ENCODE peak calls at places on chromosomes 2 and 18, in five cellular contexts. K, C, B, D and R are unnamed samples. For H3K4me1, the result is how much of the 10 kb centered on the place peaks cover.

GRCh38 chr18:78156466-78156865 is 823.2 kb upstream of the SALL3 start:
- DNase-seq in K (no peak), C (no peak), D (no peak), B (no peak), R (no peak)

GRCh38 chr2:121338281-121338680 is 53.3 kb upstream of the TFCP2L1 start:
- DNase-seq in D (no peak), B (peak), C (no peak), K (no peak), R (no peak)

GRCh38 chr2:205680067-205680466 is 2.2 kb upstream of the NRP2 start:
- DNase-seq in D (peak), K (no peak), B (peak), C (peak), R (peak)

GRCh38 chr2:223513771-223514455 is 88.2 kb downstream of the SCG2 start:
- DNase-seq in K (no peak), D (no peak), B (no peak), C (no peak), R (no peak)

GRCh38 chr2:149861034-149861433 is 273.5 kb upstream of the MMADHC start:
- DNase-seq in D (no peak), B (no peak), K (no peak), C (no peak), R (no peak)

GRCh38 chr2:58680938-58681337 is 439.8 kb upstream of the FANCL start:
- DNase-seq in K (no peak), C (no peak), B (no peak), D (no peak), R (no peak)

GRCh38 chr2:42927334-42928160 is 135.2 kb upstream of the HAAO start:
- DNase-seq in D (no peak), B (peak), K (no peak), C (no peak), R (no peak)

GRCh38 chr18:28177828-28178635 is 1.1 kb upstream of the CDH2 start:
- DNase-seq in C (no peak), K (no peak), D (peak), B (peak), R (peak)

GRCh38 chr18:2978626-2979025 is 34.3 kb downstream of the LPIN2 start:
- DNase-seq in B (no peak), C (no peak), D (no peak), K (no peak), R (no peak)

GRCh38 chr18:45728341-45729010 is 4.5 kb downstream of the SLC14A1 start:
- DNase-seq in K (no peak), B (no peak), D (no peak), C (no peak), R (no peak)

GRCh38 chr2:37585982-37586621 is 85.3 kb downstream of the CDC42EP3 start:
- DNase-seq in B (no peak), C (peak), K (peak), D (no peak), R (peak)

GRCh38 chr2:128654404-128654803 is 335.7 kb upstream of the HS6ST1 start:
- DNase-seq in C (no peak), B (no peak), D (no peak), K (no peak), R (no peak)

GRCh38 chr2:84395819-84396218 is 63.3 kb downstream of the SUCLG1 start:
- DNase-seq in D (no peak), K (no peak), B (no peak), C (no peak), R (peak)

GRCh38 chr2:80703532-80703931 is 399.0 kb upstream of the LRRTM1 start:
- DNase-seq in B (peak), K (no peak), C (no peak), D (no peak), R (no peak)

GRCh38 chr2:68214381-68214780 is 38.0 kb downstream of the PPP3R1 start:
- DNase-seq in B (no peak), K (no peak), C (no peak), D (no peak), R (no peak)

GRCh38 chr2:131049150-131049718 is 44.0 kb downstream of the FAM168B start:
- DNase-seq in B (no peak), K (no peak), C (no peak), D (no peak), R (no peak)

GRCh38 chr2:4763009-4763408 is 929.2 kb upstream of the SOX11 start:
- DNase-seq in K (no peak), B (peak), D (no peak), C (no peak), R (no peak)

GRCh38 chr2:7825591-7826312 is 856.1 kb upstream of the ID2 start:
- DNase-seq in K (no peak), D (no peak), B (no peak), C (no peak), R (peak)

GRCh38 chr2:72000110-72000509 is 147.6 kb downstream of the CYP26B1 start:
- DNase-seq in K (no peak), D (no peak), C (no peak), B (no peak), R (no peak)

GRCh38 chr2:197575987-197576386 is 60.1 kb downstream of the MOB4 start:
- DNase-seq in C (no peak), B (no peak), K (no peak), D (no peak), R (peak)

GRCh38 chr2:30655660-30656059 is 151.6 kb downstream of the CAPN13 start:
- DNase-seq in K (no peak), C (no peak), B (no peak), D (no peak), R (no peak)

GRCh38 chr2:226622484-226622883 is 177.1 kb downstream of the IRS1 start:
- DNase-seq in C (no peak), B (no peak), K (no peak), D (no peak), R (no peak)

GRCh38 chr2:20356042-20356441 is 5.4 kb upstream of the PUM2 start:
- DNase-seq in C (no peak), B (no peak), K (no peak), D (no peak), R (peak)

GRCh38 chr2:20355131-20355530 is 4.5 kb upstream of the PUM2 start:
- DNase-seq in D (peak), K (no peak), B (no peak), C (no peak), R (no peak)

GRCh38 chr2:20351555-20352229 is 1.0 kb upstream of the PUM2 start:
- DNase-seq in D (no peak), C (no peak), B (no peak), K (no peak), R (no peak)

GRCh38 chr2:20352230-20353216 is 1.9 kb upstream of the PUM2 start:
- DNase-seq in B (peak), C (no peak), K (no peak), D (no peak), R (no peak)

GRCh38 chr2:20353597-20353996 is 3.0 kb upstream of the PUM2 start:
- DNase-seq in B (no peak), K (no peak), C (no peak), D (no peak), R (peak)
- H3K27ac ChIP-seq in B (no peak), K (no peak), C (no peak), D (no peak), R (no peak)

GRCh38 chr2:55617160-55618024 is at the start of gene PPP4R3B:
- DNase-seq in K (peak), C (peak), D (peak), B (peak), R (peak)
- H3K4me1 ChIP-seq in K (half or more), C (under half), D (under half), B (under half), R (under half)

GRCh38 chr18:9971313-9971920 is 57.6 kb downstream of the VAPA start:
- DNase-seq in C (peak), K (peak), B (peak), D (peak), R (peak)
- H3K27ac ChIP-seq in C (no peak), K (no peak), B (no peak), D (no peak), R (no peak)

DNA sequence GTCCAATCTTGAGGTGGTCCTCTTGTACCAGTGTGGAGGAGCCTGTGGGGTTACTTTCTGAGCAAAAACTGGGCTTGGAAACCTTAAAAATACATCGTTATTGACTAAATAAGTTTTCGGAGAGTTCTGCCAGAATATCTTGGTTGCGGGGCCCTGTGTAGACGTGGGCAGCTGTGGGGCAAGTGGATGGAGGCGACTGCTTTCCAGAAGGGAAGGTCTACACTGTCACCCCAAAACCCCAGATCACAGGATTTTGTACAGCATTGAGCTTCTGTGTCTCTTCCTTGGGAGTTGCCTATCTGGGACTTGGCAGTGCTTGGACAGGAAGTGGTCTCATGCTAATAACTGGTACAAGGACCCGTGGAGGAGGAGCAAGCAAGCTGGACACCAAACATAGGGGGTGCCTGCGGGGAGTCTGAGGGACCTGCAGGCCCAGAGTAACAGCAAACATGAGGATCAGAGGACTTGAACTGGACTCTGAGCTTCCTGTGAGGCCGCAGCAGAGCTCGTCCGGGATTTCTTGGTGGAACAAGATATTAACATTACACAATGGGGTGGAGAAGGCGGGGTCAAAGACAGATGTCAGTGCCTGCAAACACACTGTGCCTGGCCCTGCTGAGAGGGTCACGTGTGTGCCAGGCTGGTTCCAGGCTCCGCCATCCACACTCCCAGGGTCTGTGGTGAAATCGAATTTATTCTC is 48.0 kb upstream of the CTLA4 start:
- DNase-seq in C (no peak), K (no peak), D (no peak), B (no peak), R (no peak)
- H3K4me1 ChIP-seq in C (under half), K (under half), D (under half), B (under half), R (under half)

GRCh38 chr2:46655551-46656436 is 176.4 kb downstream of the TMEM247 start:
- DNase-seq in D (no peak), C (no peak), B (no peak), K (no peak), R (no peak)
- H3K27ac ChIP-seq in D (no peak), C (no peak), B (no peak), K (no peak), R (no peak)

DNA sequence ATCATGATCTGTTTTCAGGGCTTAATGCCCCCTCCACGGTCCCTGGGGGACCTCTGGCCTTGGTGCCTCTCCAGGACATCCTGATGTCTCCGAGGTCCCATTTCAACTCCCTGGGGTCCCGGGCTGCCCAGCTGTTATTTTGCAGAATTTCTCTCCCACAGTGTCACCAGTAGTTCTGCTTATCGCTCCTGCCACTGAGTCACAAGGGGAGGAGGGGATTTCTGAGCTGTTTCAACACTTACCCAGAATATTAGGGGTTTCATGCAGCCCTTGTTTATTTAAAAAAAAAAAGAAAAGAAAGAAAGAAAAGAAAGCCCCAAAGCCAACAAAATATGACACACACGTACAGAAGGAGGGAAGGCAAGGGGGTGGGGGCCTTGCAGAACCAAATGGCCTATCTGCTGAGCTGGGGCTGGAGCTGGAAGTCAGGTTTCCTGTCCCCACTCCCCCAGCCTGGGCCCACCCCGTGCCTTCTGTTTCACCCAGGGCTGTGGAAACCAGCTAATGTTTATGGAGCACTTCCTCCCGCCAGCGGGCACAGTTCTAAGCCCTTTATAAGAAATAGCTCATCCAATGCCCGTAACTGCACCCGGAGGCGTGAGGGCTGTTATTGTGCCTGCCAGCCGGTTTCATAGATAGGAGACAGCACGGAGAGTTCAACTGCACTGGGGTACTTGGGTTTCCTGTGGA is 8.4 kb upstream of the ARID5A start:
- DNase-seq in B (no peak), K (peak), C (no peak), D (peak), R (no peak)
- H3K4me1 ChIP-seq in B (under half), K (half or more), C (under half), D (under half), R (under half)

DNA sequence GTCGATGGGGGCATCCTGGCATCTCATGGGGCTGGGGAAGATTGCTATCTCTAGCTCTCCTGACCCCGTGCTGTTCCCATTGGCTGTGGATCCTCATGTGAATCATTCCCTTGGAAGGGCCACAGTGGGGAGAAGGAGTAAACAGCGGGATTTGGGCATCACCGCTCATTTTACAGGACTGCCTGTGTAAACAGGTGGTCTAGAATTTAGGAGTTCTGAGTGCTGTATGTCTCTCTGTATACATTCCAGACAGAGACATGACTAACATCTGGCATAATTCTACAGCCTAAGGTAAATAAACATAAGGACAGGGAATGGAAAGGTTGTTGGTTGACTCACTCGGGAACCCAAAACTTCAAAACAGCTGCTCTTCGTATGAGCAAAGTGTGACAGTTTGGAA is 92.7 kb downstream of the COPS8 start:
- DNase-seq in K (no peak), B (no peak), C (no peak), D (no peak), R (peak)
- H3K27ac ChIP-seq in K (no peak), B (no peak), C (no peak), D (no peak), R (no peak)

GRCh38 chr2:27162151-27163121 is 13.6 kb downstream of the TCF23 start:
- DNase-seq in C (no peak), D (no peak), K (no peak), B (no peak), R (no peak)
- H3K4me1 ChIP-seq in C (under half), D (under half), K (under half), B (under half), R (under half)